ENCODE peak calls at places on chromosomes 7 and 10, in six cellular contexts. N is stromal cell of bone marrow; U is fibroblast of the aortic adventitia; E is sciatic nerve; K is NCI-H1092 treated with DMSO at 0.1 percent for 48 hours; J is CD8-positive, alpha-beta memory T cell. A is an unnamed sample.

GRCh38 chr7:98881561-98882315 is 3.4 kb downstream of the TRRAP start:
- DNase-seq in E (no peak), J (no peak), U (no peak), N (no peak), K (no peak), A (no peak)

GRCh38 chr7:44638611-44639557 is 32.5 kb downstream of the OGDH start:
- DNase-seq in J (peak; percentile 76), E (peak; percentile 72), U (peak; percentile 75), K (no peak), N (peak; percentile 36), A (no peak)

GRCh38 chr10:15630353-15630752 is 89.4 kb downstream of the ITGA8 start:
- DNase-seq in N (no peak), U (no peak), K (no peak), J (no peak), E (no peak), A (no peak)

GRCh38 chr10:88883443-88883799 is 3.4 kb downstream of the STAMBPL1 start:
- DNase-seq in K (no peak), N (no peak), U (no peak), E (no peak), J (no peak), A (no peak)

GRCh38 chr7:71904486-71904885 is 507.7 kb downstream of the CALN1 start:
- DNase-seq in K (no peak), N (no peak), J (no peak), E (no peak), U (no peak), A (no peak)

GRCh38 chr10:72875250-72876055 is 18.1 kb upstream of the OIT3 start:
- DNase-seq in J (no peak), N (no peak), E (no peak), K (peak; percentile 4), U (peak; percentile 59), A (peak; percentile 15)

GRCh38 chr7:6530626-6531491 is 20.4 kb downstream of the GRID2IP start:
- DNase-seq in K (no peak), J (peak; percentile 65), U (no peak), E (no peak), N (no peak), A (no peak)

GRCh38 chr7:105473163-105473562 is 48.9 kb downstream of the PUS7 start:
- DNase-seq in U (peak; percentile 86), J (no peak), E (no peak), K (no peak), N (peak; percentile 54), A (peak; percentile 24)

GRCh38 chr7:108178393-108178792 is 48.2 kb upstream of the LAMB4 start:
- DNase-seq in J (no peak), N (no peak), U (no peak), E (no peak), K (peak; percentile 99), A (no peak)

GRCh38 chr7:18018296-18019205 is 9.1 kb downstream of the PRPS1L1 start:
- DNase-seq in J (no peak), U (peak; percentile 34), K (no peak), E (no peak), N (no peak), A (no peak)

GRCh38 chr10:62885656-62886461 is 69.7 kb upstream of the EGR2 start:
- DNase-seq in E (no peak), J (no peak), K (no peak), U (peak; percentile 30), N (peak; percentile 44), A (peak; percentile 16)

GRCh38 chr10:61487506-61487905 is 34.3 kb upstream of the TMEM26 start:
- DNase-seq in E (no peak), K (no peak), J (no peak), U (no peak), N (no peak), A (no peak)

GRCh38 chr7:3910041-3910440 is 609.0 kb downstream of the SDK1 start:
- DNase-seq in E (no peak), N (no peak), U (no peak), K (no peak), J (no peak), A (no peak)

GRCh38 chr7:54705436-54705835 is 53.6 kb downstream of the SEC61G start:
- DNase-seq in J (no peak), E (no peak), U (peak; percentile 48), N (peak; percentile 25), K (no peak), A (peak; percentile 28)

GRCh38 chr7:131026297-131027003 is 292.4 kb upstream of the KLF14 start:
- DNase-seq in E (no peak), U (peak; percentile 57), J (no peak), K (no peak), N (no peak), A (no peak)

GRCh38 chr7:21934824-21935223 is 10.9 kb downstream of the CDCA7L start:
- DNase-seq in K (no peak), E (no peak), U (no peak), J (no peak), N (no peak), A (no peak)

GRCh38 chr10:130971123-130971435 is 340.4 kb downstream of the TCERG1L start:
- DNase-seq in U (no peak), E (no peak), K (no peak), N (no peak), J (no peak), A (no peak)

GRCh38 chr7:99440195-99440594 is 1.5 kb downstream of the CPSF4 start:
- DNase-seq in K (no peak), U (peak; percentile 55), N (no peak), J (no peak), E (no peak), A (no peak)

GRCh38 chr10:122655524-122656307 is 43.9 kb downstream of the C10orf120 start:
- DNase-seq in E (no peak), N (peak; percentile 50), J (no peak), K (no peak), U (no peak), A (no peak)

GRCh38 chr10:115335366-115335765 is 242.2 kb downstream of the ATRNL1 start:
- DNase-seq in U (no peak), K (no peak), E (no peak), J (no peak), N (no peak), A (no peak)

GRCh38 chr7:101923276-101923985 is 106.0 kb downstream of the CUX1 start:
- DNase-seq in N (no peak), E (no peak), U (peak; percentile 81), J (no peak), K (no peak), A (no peak)

GRCh38 chr10:20767028-20767427 is 130.1 kb downstream of the NEBL start:
- DNase-seq in U (peak; percentile 2), E (no peak), K (no peak), N (no peak), J (no peak), A (no peak)

GRCh38 chr7:141649865-141650499 is 52.0 kb downstream of the DENND11 start:
- DNase-seq in K (peak; percentile 88), U (peak; percentile 91), N (peak; percentile 90), E (peak; percentile 70), J (no peak), A (peak; percentile 84)

GRCh38 chr7:100154651-100155491 is 3.7 kb downstream of the TRAPPC14 start:
- DNase-seq in K (no peak), J (no peak), E (no peak), U (no peak), N (no peak), A (no peak)

GRCh38 chr7:117350027-117350426 is 27.2 kb upstream of the WNT2 start:
- DNase-seq in K (no peak), U (no peak), E (no peak), J (no peak), N (no peak), A (no peak)

GRCh38 chr7:47452295-47452694 is 129.6 kb downstream of the TNS3 start:
- DNase-seq in U (no peak), K (no peak), J (no peak), N (no peak), E (no peak), A (no peak)

GRCh38 chr7:26580666-26581065 is 283.7 kb downstream of the SKAP2 start:
- DNase-seq in N (no peak), E (no peak), U (no peak), K (no peak), J (no peak), A (no peak)

GRCh38 chr10:111281516-111281915 is 204.7 kb downstream of the ADRA2A start:
- DNase-seq in N (no peak), U (peak; percentile 7), E (no peak), K (no peak), J (no peak), A (no peak)

GRCh38 chr10:62581351-62581750 is 207.2 kb downstream of the ZNF365 start:
- DNase-seq in E (no peak), U (no peak), J (no peak), K (no peak), N (no peak), A (no peak)

GRCh38 chr10:35027567-35027966 is 62.6 kb downstream of the CUL2 start:
- DNase-seq in K (no peak), E (no peak), N (peak; percentile 13), U (peak; percentile 58), J (no peak), A (no peak)

GRCh38 chr7:97601941-97602457 is 129.9 kb upstream of the TAC1 start:
- DNase-seq in K (no peak), N (no peak), U (no peak), E (no peak), J (no peak), A (no peak)

GRCh38 chr10:43409385-43410109 is 561 bp upstream of the HNRNPF start:
- DNase-seq in K (peak; percentile 31), J (peak; percentile 63), U (no peak), E (peak; percentile 69), N (no peak), A (no peak)

GRCh38 chr7:51275532-51275931 is 41.1 kb downstream of the COBL start:
- DNase-seq in U (no peak), E (no peak), N (no peak), K (no peak), J (no peak), A (no peak)

GRCh38 chr7:5630670-5631069 is 150.8 kb downstream of the RNF216 start:
- DNase-seq in N (no peak), U (no peak), J (peak; percentile 25), E (no peak), K (no peak), A (no peak)